ENCODE peak calls at places on chromosomes 11 and 22, in eight cellular contexts. R is GM23338, C is HCT116, K is K562, D is H1, L is GM12878, I is HepG2, M is endothelial cell of umbilical vein. Q is an unnamed sample.

GRCh38 chr11:86370171-86370570 is 4.5 kb upstream of the CCDC81 start:
- DNase-seq in I (no peak), R (no peak), K (no peak), C (no peak), M (no peak), L (no peak), D (no peak), Q (no peak)

GRCh38 chr22:20239063-20239950 is 28.8 kb downstream of the RTN4R start:
- DNase-seq in M (peak; percentile 12), C (no peak), R (no peak), K (peak; percentile 63), D (no peak), L (no peak), I (no peak), Q (no peak)

GRCh38 chr11:27423125-27423524 is 49.5 kb downstream of the LGR4 start:
- DNase-seq in R (peak; percentile 43), L (no peak), K (no peak), I (no peak), D (no peak), M (no peak), C (no peak), Q (peak; percentile 53)

GRCh38 chr22:41382610-41383009 is 868 bp downstream of the TEF start:
- DNase-seq in C (no peak), K (no peak), R (no peak), I (no peak), M (no peak), D (no peak), L (no peak), Q (no peak)

GRCh38 chr11:62427630-62428233 is 8.9 kb downstream of the SCGB1A1 start:
- DNase-seq in R (no peak), C (no peak), D (no peak), L (peak; percentile 41), K (no peak), M (no peak), I (no peak), Q (no peak)

GRCh38 chr11:103546236-103546635 is 437.0 kb downstream of the DYNC2H1 start:
- DNase-seq in L (no peak), D (no peak), C (no peak), K (no peak), R (no peak), I (no peak), M (no peak), Q (no peak)

GRCh38 chr11:123360267-123360936 is 69.7 kb upstream of the GRAMD1B start:
- DNase-seq in R (no peak), I (no peak), D (no peak), L (no peak), C (no peak), K (no peak), M (no peak), Q (no peak)

GRCh38 chr11:45774786-45775185 is 30.2 kb upstream of the SLC35C1 start:
- DNase-seq in M (no peak), C (no peak), L (no peak), K (no peak), D (no peak), R (no peak), I (no peak), Q (no peak)

GRCh38 chr11:76781046-76781801 is 1.9 kb upstream of the TSKU start:
- DNase-seq in D (no peak), C (no peak), K (no peak), I (peak; percentile 89), R (no peak), M (no peak), L (no peak), Q (no peak)

GRCh38 chr22:29758068-29758622 is 8.7 kb downstream of the ZMAT5 start:
- DNase-seq in D (no peak), R (no peak), K (no peak), M (no peak), L (no peak), I (no peak), C (no peak), Q (no peak)

GRCh38 chr22:18970180-18970947 is 34.3 kb upstream of the PRODH start:
- DNase-seq in K (peak; percentile 38), M (no peak), I (no peak), D (no peak), R (peak; percentile 86), L (no peak), C (no peak), Q (no peak)

GRCh38 chr11:114115406-114116054 is 56.0 kb downstream of the ZBTB16 start:
- DNase-seq in I (no peak), C (no peak), M (no peak), R (peak; percentile 61), D (no peak), K (no peak), L (no peak), Q (no peak)

GRCh38 chr11:91156041-91156440 is 933.2 kb upstream of the CHORDC1 start:
- DNase-seq in K (no peak), C (no peak), L (no peak), I (no peak), D (no peak), M (no peak), R (no peak), Q (no peak)

GRCh38 chr22:45632791-45633515 is 38.7 kb upstream of the ATXN10 start:
- DNase-seq in D (no peak), K (no peak), R (peak; percentile 26), M (peak; percentile 27), L (no peak), C (no peak), I (peak; percentile 62), Q (no peak)
- TF ChIP-seq POLR2AphosphoS5 in D (no peak), K (no peak), R (no peak), M (no peak), L (no peak), C (no peak), I (no peak), Q (no peak)

GRCh38 chr11:31802990-31803812 is 7.9 kb downstream of the PAX6 start:
- DNase-seq in M (no peak), L (no peak), C (no peak), D (no peak), K (no peak), I (no peak), R (peak; percentile 67), Q (no peak)

GRCh38 chr11:31805629-31806185 is 5.4 kb downstream of the PAX6 start:
- DNase-seq in M (no peak), L (no peak), C (no peak), K (no peak), I (no peak), D (no peak), R (peak; percentile 80), Q (no peak)

GRCh38 chr11:31803813-31804438 is 7.2 kb downstream of the PAX6 start:
- DNase-seq in K (no peak), R (peak; percentile 71), L (no peak), I (no peak), C (no peak), D (no peak), M (no peak), Q (no peak)

GRCh38 chr11:31805037-31805628 is 6.0 kb downstream of the PAX6 start:
- DNase-seq in L (no peak), D (no peak), I (no peak), K (no peak), R (peak; percentile 72), C (no peak), M (no peak), Q (no peak)

GRCh38 chr11:31804439-31805036 is 6.6 kb downstream of the PAX6 start:
- DNase-seq in M (no peak), K (no peak), C (no peak), L (no peak), D (no peak), R (peak; percentile 65), I (no peak), Q (no peak)
- TF ChIP-seq EZH2 in M (peak; percentile 93), K (no peak), C (no peak), L (no peak), D (no peak), R (peak; percentile 97), I (no peak), Q (no peak)

GRCh38 chr11:2097356-2097997 is 41.7 kb downstream of the IGF2 start:
- DNase-seq in K (peak; percentile 8), R (peak; percentile 86), I (peak; percentile 90), D (peak; percentile 33), C (no peak), M (peak; percentile 86), L (no peak), Q (no peak)
- TF ChIP-seq POLR2AphosphoS5 in K (no peak), R (no peak), I (peak; percentile 18), D (no peak), C (no peak), M (peak; percentile 16), L (no peak), Q (no peak)

GRCh38 chr11:75240381-75241035 is at the start of gene TPBGL:
- DNase-seq in D (no peak), L (no peak), M (no peak), C (no peak), K (peak; percentile 57), R (peak; percentile 65), I (no peak), Q (no peak)
- TF ChIP-seq EZH2 in D (peak; percentile 35), L (no peak), M (peak; percentile 80), C (no peak), K (no peak), R (no peak), I (no peak), Q (no peak)

DNA sequence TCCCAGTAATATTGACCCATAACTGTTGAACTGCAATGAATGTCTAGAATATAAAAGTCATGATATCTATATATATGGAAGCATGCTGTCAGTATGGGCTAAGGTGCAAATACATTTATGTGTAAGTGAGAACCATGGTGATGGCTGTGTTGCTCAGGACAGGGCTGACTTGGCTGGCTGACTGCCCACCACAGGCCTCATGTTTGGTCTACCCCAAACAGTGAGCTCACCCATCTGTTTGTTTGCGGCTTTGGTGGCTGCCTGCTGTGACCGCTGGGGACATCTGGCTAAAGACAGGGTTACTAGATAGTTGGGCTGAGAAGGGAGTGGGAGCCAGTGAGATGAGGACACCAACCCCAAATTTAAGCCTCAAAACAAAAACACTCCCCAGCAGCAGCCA is 6.3 kb downstream of the CD44 start:
- DNase-seq in D (no peak), K (peak; percentile 17), R (no peak), C (no peak), L (peak; percentile 86), I (no peak), M (no peak), Q (no peak)
- TF ChIP-seq POLR2AphosphoS5 in D (no peak), K (no peak), R (no peak), C (no peak), L (peak; percentile 31), I (no peak), M (no peak), Q (no peak)

DNA sequence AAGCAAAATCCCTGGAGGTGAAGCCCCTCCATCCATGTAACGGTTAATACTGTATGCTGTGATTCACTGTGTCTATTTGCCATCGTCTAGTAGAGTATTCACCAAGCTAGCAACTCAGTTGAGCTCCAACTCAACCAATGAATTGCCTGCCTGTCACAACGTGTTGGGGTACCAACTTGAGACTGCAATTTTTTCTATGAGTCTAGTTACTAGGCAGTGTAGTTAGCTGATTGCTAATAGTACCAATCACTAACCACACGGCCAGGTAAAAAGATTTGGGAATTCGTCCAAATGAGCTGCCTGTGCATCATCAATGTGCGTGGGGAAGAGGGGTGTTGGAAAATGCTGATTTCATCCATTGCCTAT is 1.0 kb upstream of the BTG4 start:
- DNase-seq in C (no peak), M (peak; percentile 2), K (no peak), D (no peak), L (no peak), I (no peak), R (no peak), Q (no peak)
- TF ChIP-seq EZH2 in C (no peak), M (peak; percentile 80), K (no peak), D (peak; percentile 18), L (no peak), I (no peak), R (no peak), Q (no peak)

Q was measured in SK-N-MC.